ENCODE peak calls at places on chromosomes 16 and 17, in eight cellular contexts. One of them, this sample, is unnamed.

GRCh38 chr16:54397190-54397835 is 110.7 kb upstream of the IRX3 start:
- DNase-seq in heart right ventricle: no peak
- DNase-seq in adrenal gland: no peak
- DNase-seq in CD4-positive, alpha-beta memory T cell: no peak
- DNase-seq in H1: no peak
- DNase-seq in endothelial cell of umbilical vein: no peak
- DNase-seq in body of pancreas: no peak
- DNase-seq in AG04450: no peak
- DNase-seq in this sample: no peak

GRCh38 chr17:73422121-73422520 is 110.3 kb upstream of the CDC42EP4 start:
- DNase-seq in heart right ventricle: no peak
- DNase-seq in adrenal gland: no peak
- DNase-seq in CD4-positive, alpha-beta memory T cell: no peak
- DNase-seq in H1: no peak
- DNase-seq in endothelial cell of umbilical vein: no peak
- DNase-seq in body of pancreas: no peak
- DNase-seq in AG04450: no peak
- DNase-seq in this sample: no peak

GRCh38 chr17:81412490-81413093 is 17.3 kb downstream of the BAHCC1 start:
- DNase-seq in heart right ventricle: peak; percentile 65
- DNase-seq in adrenal gland: no peak
- DNase-seq in CD4-positive, alpha-beta memory T cell: peak; percentile 53
- DNase-seq in H1: no peak
- DNase-seq in endothelial cell of umbilical vein: peak; percentile 40
- DNase-seq in body of pancreas: peak; percentile 50
- DNase-seq in AG04450: no peak
- DNase-seq in this sample: peak; percentile 22

GRCh38 chr16:85061566-85061965 is 34.0 kb downstream of the KIAA0513 start:
- DNase-seq in heart right ventricle: peak; percentile 26
- DNase-seq in adrenal gland: peak; percentile 72
- DNase-seq in CD4-positive, alpha-beta memory T cell: no peak
- DNase-seq in H1: no peak
- DNase-seq in endothelial cell of umbilical vein: no peak
- DNase-seq in body of pancreas: no peak
- DNase-seq in AG04450: no peak
- DNase-seq in this sample: no peak

GRCh38 chr17:73282629-73283028 is 20.9 kb upstream of the CPSF4L start:
- DNase-seq in heart right ventricle: no peak
- DNase-seq in adrenal gland: no peak
- DNase-seq in CD4-positive, alpha-beta memory T cell: no peak
- DNase-seq in H1: no peak
- DNase-seq in endothelial cell of umbilical vein: no peak
- DNase-seq in body of pancreas: no peak
- DNase-seq in AG04450: no peak
- DNase-seq in this sample: no peak

GRCh38 chr17:20059728-20060188 is 50.6 kb downstream of the SPECC1 start:
- DNase-seq in heart right ventricle: no peak
- DNase-seq in adrenal gland: no peak
- DNase-seq in CD4-positive, alpha-beta memory T cell: no peak
- DNase-seq in H1: no peak
- DNase-seq in endothelial cell of umbilical vein: no peak
- DNase-seq in body of pancreas: no peak
- DNase-seq in AG04450: no peak
- DNase-seq in this sample: no peak

GRCh38 chr16:65375651-65376050 is 253.8 kb upstream of the CDH11 start:
- DNase-seq in heart right ventricle: no peak
- DNase-seq in adrenal gland: no peak
- DNase-seq in CD4-positive, alpha-beta memory T cell: no peak
- DNase-seq in H1: no peak
- DNase-seq in endothelial cell of umbilical vein: peak; percentile 39
- DNase-seq in body of pancreas: no peak
- DNase-seq in AG04450: no peak
- DNase-seq in this sample: no peak

GRCh38 chr16:66324785-66325184 is 41.7 kb upstream of the CDH5 start:
- DNase-seq in heart right ventricle: no peak
- DNase-seq in adrenal gland: no peak
- DNase-seq in CD4-positive, alpha-beta memory T cell: no peak
- DNase-seq in H1: peak; percentile 63
- DNase-seq in endothelial cell of umbilical vein: peak; percentile 16
- DNase-seq in body of pancreas: no peak
- DNase-seq in AG04450: no peak
- DNase-seq in this sample: no peak

GRCh38 chr16:85313541-85314208 is 201.4 kb upstream of the CIBAR2 start:
- DNase-seq in heart right ventricle: no peak
- DNase-seq in adrenal gland: no peak
- DNase-seq in CD4-positive, alpha-beta memory T cell: no peak
- DNase-seq in H1: no peak
- DNase-seq in endothelial cell of umbilical vein: peak; percentile 21
- DNase-seq in body of pancreas: no peak
- DNase-seq in AG04450: no peak
- DNase-seq in this sample: no peak

GRCh38 chr16:82699262-82699661 is 72.5 kb downstream of the CDH13 start:
- DNase-seq in heart right ventricle: no peak
- DNase-seq in adrenal gland: no peak
- DNase-seq in CD4-positive, alpha-beta memory T cell: no peak
- DNase-seq in H1: no peak
- DNase-seq in endothelial cell of umbilical vein: no peak
- DNase-seq in body of pancreas: no peak
- DNase-seq in AG04450: no peak
- DNase-seq in this sample: no peak

GRCh38 chr16:82700541-82701240 is 73.9 kb downstream of the CDH13 start:
- DNase-seq in heart right ventricle: no peak
- DNase-seq in adrenal gland: no peak
- DNase-seq in CD4-positive, alpha-beta memory T cell: no peak
- DNase-seq in H1: no peak
- DNase-seq in endothelial cell of umbilical vein: peak; percentile 84
- DNase-seq in body of pancreas: no peak
- DNase-seq in AG04450: no peak
- DNase-seq in this sample: no peak

GRCh38 chr16:82703156-82703555 is 76.4 kb downstream of the CDH13 start:
- DNase-seq in heart right ventricle: no peak
- DNase-seq in adrenal gland: no peak
- DNase-seq in CD4-positive, alpha-beta memory T cell: no peak
- DNase-seq in H1: no peak
- DNase-seq in endothelial cell of umbilical vein: no peak
- DNase-seq in body of pancreas: no peak
- DNase-seq in AG04450: no peak
- DNase-seq in this sample: no peak

GRCh38 chr16:82699711-82700495 is 73.1 kb downstream of the CDH13 start:
- DNase-seq in heart right ventricle: peak; percentile 53
- DNase-seq in adrenal gland: no peak
- DNase-seq in CD4-positive, alpha-beta memory T cell: no peak
- DNase-seq in H1: no peak
- DNase-seq in endothelial cell of umbilical vein: peak; percentile 96
- DNase-seq in body of pancreas: peak; percentile 16
- DNase-seq in AG04450: no peak
- DNase-seq in this sample: no peak

GRCh38 chr16:82701302-82702022 is 74.7 kb downstream of the CDH13 start:
- DNase-seq in heart right ventricle: no peak
- DNase-seq in adrenal gland: no peak
- DNase-seq in CD4-positive, alpha-beta memory T cell: no peak
- DNase-seq in H1: no peak
- DNase-seq in endothelial cell of umbilical vein: no peak
- DNase-seq in body of pancreas: no peak
- DNase-seq in AG04450: no peak
- DNase-seq in this sample: no peak
- H3K27ac ChIP-seq in heart right ventricle: peak overlapping the region; percentile 70
- H3K27ac ChIP-seq in adrenal gland: no peak overlapping the region
- H3K27ac ChIP-seq in CD4-positive, alpha-beta memory T cell: no peak overlapping the region
- H3K27ac ChIP-seq in H1: no peak overlapping the region
- H3K27ac ChIP-seq in endothelial cell of umbilical vein: peak overlapping the region; percentile 76
- H3K27ac ChIP-seq in body of pancreas: no peak overlapping the region
- H3K27ac ChIP-seq in AG04450: no peak overlapping the region
- H3K27ac ChIP-seq in this sample: no peak overlapping the region

GRCh38 chr17:31917065-31917529 is 15.6 kb upstream of the UTP6 start:
- DNase-seq in heart right ventricle: no peak
- DNase-seq in adrenal gland: peak; percentile 31
- DNase-seq in CD4-positive, alpha-beta memory T cell: no peak
- DNase-seq in H1: peak; percentile 64
- DNase-seq in endothelial cell of umbilical vein: no peak
- DNase-seq in body of pancreas: peak; percentile 12
- DNase-seq in AG04450: no peak
- DNase-seq in this sample: no peak
- H3K4me3 ChIP-seq in heart right ventricle: no peak overlapping the region
- H3K4me3 ChIP-seq in adrenal gland: no peak overlapping the region
- H3K4me3 ChIP-seq in CD4-positive, alpha-beta memory T cell: no peak overlapping the region
- H3K4me3 ChIP-seq in H1: no peak overlapping the region
- H3K4me3 ChIP-seq in endothelial cell of umbilical vein: peak overlapping the region; percentile 19
- H3K4me3 ChIP-seq in body of pancreas: no peak overlapping the region
- H3K4me3 ChIP-seq in AG04450: no peak overlapping the region
- H3K4me3 ChIP-seq in this sample: no peak overlapping the region

DNA sequence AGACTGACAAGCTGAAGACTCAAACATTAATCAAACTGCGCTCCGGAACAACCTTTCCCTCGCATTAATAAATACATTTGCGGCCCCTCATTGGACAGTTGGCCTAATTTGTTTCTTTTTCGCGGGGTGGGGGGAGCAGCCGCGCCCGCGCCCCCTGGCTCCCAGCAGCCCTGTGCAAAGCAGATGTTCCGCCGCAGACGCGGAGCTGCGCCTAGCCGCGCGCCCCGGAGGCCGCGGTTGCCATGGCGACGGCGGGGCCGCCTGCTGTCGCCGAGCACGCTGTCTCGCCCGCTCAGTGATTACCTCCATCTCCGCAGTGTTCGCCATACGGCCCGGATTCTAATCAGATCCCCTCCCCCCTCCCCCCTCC is 25.5 kb downstream of the COPZ2 start:
- DNase-seq in heart right ventricle: no peak
- DNase-seq in adrenal gland: peak; percentile 84
- DNase-seq in CD4-positive, alpha-beta memory T cell: peak; percentile 71
- DNase-seq in H1: peak; percentile 86
- DNase-seq in endothelial cell of umbilical vein: peak; percentile 14
- DNase-seq in body of pancreas: peak; percentile 54
- DNase-seq in AG04450: no peak
- DNase-seq in this sample: peak; percentile 46
- H3K27ac ChIP-seq in heart right ventricle: no peak overlapping the region
- H3K27ac ChIP-seq in adrenal gland: no peak overlapping the region
- H3K27ac ChIP-seq in CD4-positive, alpha-beta memory T cell: no peak overlapping the region
- H3K27ac ChIP-seq in H1: no peak overlapping the region
- H3K27ac ChIP-seq in endothelial cell of umbilical vein: no peak overlapping the region
- H3K27ac ChIP-seq in body of pancreas: no peak overlapping the region
- H3K27ac ChIP-seq in AG04450: no peak overlapping the region
- H3K27ac ChIP-seq in this sample: no peak overlapping the region

DNA sequence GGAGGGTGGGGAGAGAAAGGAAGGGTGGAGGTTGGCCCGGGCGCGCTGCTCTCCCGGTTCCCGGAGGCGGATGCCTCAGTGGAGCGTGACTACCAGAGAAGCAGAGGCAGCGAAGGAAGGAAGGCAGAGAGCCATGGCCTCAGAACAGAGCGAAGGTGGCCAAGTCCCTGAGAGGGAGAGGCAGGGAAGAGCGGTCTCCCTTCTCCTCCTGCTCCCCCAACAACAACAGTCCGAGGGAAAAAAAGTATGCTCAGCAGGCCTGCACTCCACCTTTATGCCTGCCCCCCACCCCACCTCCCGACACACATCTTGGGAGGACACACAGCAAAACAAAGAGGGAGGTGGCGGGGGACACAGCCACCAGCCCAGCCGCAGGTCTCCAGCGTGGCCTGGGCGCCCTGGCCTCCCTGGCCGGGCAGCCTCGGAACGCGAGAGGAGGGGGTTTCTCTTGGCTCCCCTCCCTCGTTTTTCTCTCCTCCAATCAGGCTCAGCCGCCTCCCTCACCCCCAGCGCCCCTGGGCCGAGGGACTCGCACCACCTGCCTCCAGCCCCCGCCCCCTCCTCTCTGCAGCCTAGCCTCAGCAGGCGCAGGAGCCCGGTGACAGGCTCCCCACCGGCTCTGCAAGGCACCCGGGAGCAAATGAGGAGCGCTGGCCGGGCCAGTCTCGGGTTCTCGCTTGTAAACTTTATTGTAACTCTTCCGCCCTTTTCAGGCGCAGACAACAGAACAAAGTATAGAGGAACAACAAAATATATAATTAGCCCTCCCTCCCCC is 1.1 kb upstream of the HOXB7 start:
- DNase-seq in heart right ventricle: no peak
- DNase-seq in adrenal gland: peak; percentile 68
- DNase-seq in CD4-positive, alpha-beta memory T cell: no peak
- DNase-seq in H1: no peak
- DNase-seq in endothelial cell of umbilical vein: peak; percentile 39
- DNase-seq in body of pancreas: no peak
- DNase-seq in AG04450: no peak
- DNase-seq in this sample: no peak
- H3K4me3 ChIP-seq in heart right ventricle: no peak overlapping the region
- H3K4me3 ChIP-seq in adrenal gland: no peak overlapping the region
- H3K4me3 ChIP-seq in CD4-positive, alpha-beta memory T cell: no peak overlapping the region
- H3K4me3 ChIP-seq in H1: no peak overlapping the region
- H3K4me3 ChIP-seq in endothelial cell of umbilical vein: peak overlapping the region; percentile 52
- H3K4me3 ChIP-seq in body of pancreas: no peak overlapping the region
- H3K4me3 ChIP-seq in AG04450: peak overlapping the region; percentile 67
- H3K4me3 ChIP-seq in this sample: peak overlapping the region; percentile 68

DNA sequence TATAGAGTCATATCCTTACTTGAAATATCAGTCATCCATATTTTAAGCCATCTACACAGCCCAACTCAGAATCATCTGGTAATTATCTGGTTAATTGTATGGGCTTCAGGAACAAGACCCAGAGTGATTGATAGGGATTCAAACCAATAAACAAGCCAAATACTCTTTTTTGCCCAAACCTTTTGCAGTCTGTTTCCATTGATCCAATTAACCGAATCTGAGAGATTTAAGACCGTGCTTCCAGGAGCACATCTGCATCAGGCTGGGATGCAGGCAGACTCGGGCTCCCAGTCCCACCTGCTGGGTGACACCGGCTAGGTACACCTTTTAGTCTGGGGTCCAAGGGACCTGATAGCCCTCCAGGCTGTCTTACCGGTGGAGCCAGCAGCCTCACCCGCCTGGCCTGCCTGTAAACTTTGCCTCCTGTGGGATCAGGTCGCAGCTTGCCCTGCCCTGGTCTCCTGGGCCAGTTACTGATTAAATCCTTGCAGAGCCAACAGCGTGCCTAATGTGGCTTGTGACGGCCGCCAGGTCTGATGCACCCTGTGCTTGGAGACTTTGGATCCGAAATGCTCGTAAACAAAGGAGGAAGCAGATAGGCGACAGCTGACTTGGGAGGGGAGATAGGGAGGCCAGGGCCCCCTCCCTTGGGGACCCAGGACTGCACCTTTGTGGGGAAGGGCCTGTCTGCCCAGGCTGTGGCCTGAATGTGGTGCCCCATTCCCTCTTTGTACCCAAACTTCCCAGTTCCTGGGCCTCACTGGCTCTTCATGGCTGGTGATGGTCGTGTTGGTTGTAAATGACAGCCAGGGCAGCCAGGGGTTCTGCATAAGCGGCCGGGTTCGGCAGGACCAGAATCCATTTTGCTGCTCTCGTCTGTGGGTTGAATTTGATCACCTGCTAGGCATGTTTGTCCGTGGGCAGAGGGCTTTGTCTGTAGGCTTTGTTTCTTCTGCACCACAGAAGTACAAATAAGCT is 3.8 kb downstream of the CMIP start:
- DNase-seq in heart right ventricle: no peak
- DNase-seq in adrenal gland: peak; percentile 72
- DNase-seq in CD4-positive, alpha-beta memory T cell: no peak
- DNase-seq in H1: no peak
- DNase-seq in endothelial cell of umbilical vein: no peak
- DNase-seq in body of pancreas: peak; percentile 83
- DNase-seq in AG04450: no peak
- DNase-seq in this sample: no peak
- H3K27ac ChIP-seq in heart right ventricle: peak overlapping the region; percentile 93
- H3K27ac ChIP-seq in adrenal gland: peak overlapping the region; percentile 76
- H3K27ac ChIP-seq in CD4-positive, alpha-beta memory T cell: no peak overlapping the region
- H3K27ac ChIP-seq in H1: no peak overlapping the region
- H3K27ac ChIP-seq in endothelial cell of umbilical vein: no peak overlapping the region
- H3K27ac ChIP-seq in body of pancreas: peak overlapping the region; percentile 71
- H3K27ac ChIP-seq in AG04450: no peak overlapping the region
- H3K27ac ChIP-seq in this sample: no peak overlapping the region

GRCh38 chr16:29290631-29291247 is 115.8 kb downstream of the NPIPB11 start:
- DNase-seq in heart right ventricle: peak; percentile 95
- DNase-seq in adrenal gland: peak; percentile 97
- DNase-seq in CD4-positive, alpha-beta memory T cell: peak; percentile 26
- DNase-seq in H1: peak; percentile 69
- DNase-seq in endothelial cell of umbilical vein: peak; percentile 95
- DNase-seq in body of pancreas: peak; percentile 98
- DNase-seq in AG04450: peak; percentile 87
- DNase-seq in this sample: peak; percentile 46
- H3K4me3 ChIP-seq in heart right ventricle: peak overlapping the region; percentile 21
- H3K4me3 ChIP-seq in adrenal gland: no peak overlapping the region
- H3K4me3 ChIP-seq in CD4-positive, alpha-beta memory T cell: no peak overlapping the region
- H3K4me3 ChIP-seq in H1: no peak overlapping the region
- H3K4me3 ChIP-seq in endothelial cell of umbilical vein: no peak overlapping the region
- H3K4me3 ChIP-seq in body of pancreas: no peak overlapping the region
- H3K4me3 ChIP-seq in AG04450: peak overlapping the region; percentile 45
- H3K4me3 ChIP-seq in this sample: no peak overlapping the region

This sample was measured in CD4-positive, CD25-positive, alpha-beta regulatory T cell.